ENCODE peak calls at places on chromosomes 6 and 20, in four cellular contexts. X is GM12878, T is K562, I is HepG2. P is an unnamed sample.

GRCh38 chr6:107662333-107662732 is 161.8 kb downstream of the SCML4 start:
- DNase-seq in T (no peak), I (no peak), X (no peak), P (no peak)

GRCh38 chr20:3998998-3999397 is 16.4 kb downstream of the RNF24 start:
- DNase-seq in X (no peak), I (no peak), T (no peak), P (no peak)

GRCh38 chr6:157670466-157671186 is 152.4 kb upstream of the SNX9 start:
- DNase-seq in X (no peak), T (no peak), I (no peak), P (no peak)

GRCh38 chr6:21595951-21596378 is 2.4 kb downstream of the SOX4 start:
- DNase-seq in T (no peak), X (no peak), I (no peak), P (peak; percentile 47)

GRCh38 chr6:114827135-114827534 is 484.3 kb upstream of the HS3ST5 start:
- DNase-seq in X (no peak), T (no peak), I (no peak), P (no peak)

GRCh38 chr6:36428911-36429310 is 13.7 kb downstream of the PXT1 start:
- DNase-seq in X (no peak), I (no peak), T (no peak), P (no peak)

GRCh38 chr6:45830441-45831139 is 185.1 kb downstream of the CLIC5 start:
- DNase-seq in I (no peak), X (peak; percentile 86), T (no peak), P (no peak)

GRCh38 chr20:17992224-17992637 is 23.4 kb downstream of the MGME1 start:
- DNase-seq in I (no peak), X (peak; percentile 44), T (no peak), P (no peak)

GRCh38 chr6:56688521-56688920 is 45.8 kb upstream of the DST start:
- DNase-seq in I (no peak), X (no peak), T (no peak), P (no peak)

GRCh38 chr6:101079696-101080270 is 198.7 kb upstream of the ASCC3 start:
- DNase-seq in I (no peak), T (no peak), X (no peak), P (no peak)

GRCh38 chr6:131694832-131695426 is 6.3 kb downstream of the OR2A4 start:
- DNase-seq in I (peak; percentile 77), T (peak; percentile 68), X (no peak), P (peak; percentile 60)

GRCh38 chr6:156760377-156760776 is 16.8 kb upstream of the ARID1B start:
- DNase-seq in X (no peak), I (no peak), T (no peak), P (no peak)

GRCh38 chr6:136921936-136922679 is at the start of gene SLC35D3:
- DNase-seq in I (no peak), X (no peak), T (no peak), P (peak; percentile 86)

GRCh38 chr6:147298461-147298860 is 94.2 kb downstream of the STXBP5 start:
- DNase-seq in X (no peak), T (no peak), I (no peak), P (no peak)

GRCh38 chr6:94278146-94278545 is 858.8 kb upstream of the EPHA7 start:
- DNase-seq in T (no peak), I (no peak), X (no peak), P (no peak)

GRCh38 chr20:58001381-58001780 is 227.1 kb downstream of the ANKRD60 start:
- DNase-seq in X (no peak), I (no peak), T (no peak), P (peak; percentile 84)

GRCh38 chr6:17385660-17386059 is 7.7 kb upstream of the CAP2 start:
- DNase-seq in T (no peak), I (no peak), X (no peak), P (no peak)

GRCh38 chr6:75751443-75751842 is 2.4 kb downstream of the MYO6 start:
- DNase-seq in I (no peak), T (no peak), X (no peak), P (no peak)

GRCh38 chr20:4073852-4074741 is 58.7 kb upstream of the RNF24 start:
- DNase-seq in T (no peak), I (no peak), X (no peak), P (no peak)

DNA sequence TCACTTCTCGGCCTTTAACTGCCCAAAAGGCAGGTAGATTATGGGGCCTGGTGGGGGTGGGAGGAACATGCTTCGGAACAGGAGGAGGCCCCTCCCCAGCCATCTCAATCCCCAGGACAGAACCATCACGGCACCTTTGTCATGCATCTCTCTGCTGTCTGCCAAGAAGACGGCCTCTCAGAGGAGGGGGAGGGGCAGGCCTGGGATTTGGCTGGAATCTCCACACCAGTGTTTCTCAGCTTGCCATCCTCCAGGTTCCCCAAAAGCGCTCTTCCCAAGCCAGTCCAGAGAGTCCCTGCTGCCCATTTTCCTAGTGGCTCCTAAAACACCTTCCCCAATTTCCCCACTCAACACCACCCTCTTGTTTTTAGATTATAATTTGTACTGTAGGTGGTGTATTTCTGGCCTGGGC is 2.5 kb upstream of the POU5F1 start:
- DNase-seq in I (no peak), X (no peak), T (no peak), P (no peak)
- H3K4me3 ChIP-seq in I (no peak overlapping the region), X (no peak overlapping the region), T (no peak overlapping the region), P (no peak overlapping the region)

GRCh38 chr20:51560042-51560441 is 17.5 kb upstream of the NFATC2 start:
- DNase-seq in X (no peak), I (no peak), T (no peak), P (no peak)

GRCh38 chr20:51551186-51551585 is 8.7 kb upstream of the NFATC2 start:
- DNase-seq in I (no peak), X (no peak), T (no peak), P (no peak)

GRCh38 chr20:51553897-51554504 is 11.5 kb upstream of the NFATC2 start:
- DNase-seq in T (no peak), I (no peak), X (no peak), P (no peak)

GRCh38 chr20:51549474-51549873 is 7.0 kb upstream of the NFATC2 start:
- DNase-seq in X (no peak), T (no peak), I (no peak), P (no peak)

GRCh38 chr20:51554538-51555165 is 12.1 kb upstream of the NFATC2 start:
- DNase-seq in T (no peak), I (no peak), X (no peak), P (no peak)
- TF ChIP-seq FOXM1 in T (no peak), I (no peak), X (no peak), P (no peak)

GRCh38 chr6:12200025-12200424 is 90.1 kb upstream of the EDN1 start:
- DNase-seq in T (no peak), I (no peak), X (no peak), P (no peak)
- H2AFZ ChIP-seq in T (no peak overlapping the region), I (no peak overlapping the region), X (no peak overlapping the region), P (no peak overlapping the region)

GRCh38 chr6:15363523-15364400 is 117.9 kb downstream of the JARID2 start:
- DNase-seq in I (no peak), X (peak; percentile 73), T (no peak), P (peak; percentile 24)
- H3K4me3 ChIP-seq in I (no peak overlapping the region), X (peak overlapping the region; percentile 29), T (no peak overlapping the region), P (no peak overlapping the region)

DNA sequence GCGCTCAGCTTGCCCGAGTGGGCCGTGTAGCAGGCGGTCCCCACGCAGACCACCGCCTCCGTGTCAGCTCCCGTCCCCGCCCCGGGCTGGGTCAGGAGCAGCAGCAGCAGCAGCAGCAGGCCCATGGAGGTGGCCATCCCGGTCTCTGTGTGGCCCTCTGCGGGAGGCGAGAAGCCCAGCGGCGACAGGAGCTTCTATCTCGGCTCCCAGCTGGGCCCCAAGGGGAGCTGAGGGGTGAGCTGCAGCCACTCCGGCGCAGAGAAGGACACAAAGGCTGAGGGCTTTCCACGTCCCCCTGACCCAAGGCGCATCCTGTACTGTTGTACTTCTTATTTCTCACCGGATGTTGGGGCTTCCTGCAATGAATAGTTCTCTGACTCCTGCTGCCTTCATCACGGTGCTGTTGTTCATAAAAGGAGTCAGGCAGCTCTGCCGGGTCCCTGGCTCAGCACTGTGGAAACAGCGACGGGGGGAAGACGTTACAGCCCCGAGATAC is at the start of gene CD93:
- DNase-seq in X (no peak), T (peak; percentile 17), I (no peak), P (no peak)
- TF ChIP-seq FOXM1 in X (no peak), T (no peak), I (no peak), P (no peak)

DNA sequence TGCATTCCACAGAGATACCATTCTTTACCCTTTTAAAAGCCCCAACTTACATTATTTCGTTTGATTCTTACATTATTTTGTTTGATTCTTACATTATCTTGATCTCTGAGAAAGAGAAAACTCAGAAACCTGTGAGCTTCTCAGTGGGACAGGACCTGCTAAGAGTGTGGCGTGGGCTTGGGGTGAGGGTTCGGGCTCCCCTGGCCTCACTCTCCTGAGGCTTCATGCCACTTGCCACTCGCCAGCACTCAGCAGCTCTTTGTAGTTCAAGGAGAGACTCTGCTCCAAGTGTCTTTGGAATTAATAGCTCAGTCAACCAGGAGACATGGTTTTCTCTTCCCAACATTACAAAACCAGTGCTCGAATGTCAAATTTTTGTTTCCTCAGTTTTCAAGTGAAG is 132.4 kb upstream of the RGS17 start:
- DNase-seq in I (no peak), X (no peak), T (no peak), P (no peak)
- H2AFZ ChIP-seq in I (no peak overlapping the region), X (no peak overlapping the region), T (no peak overlapping the region), P (no peak overlapping the region)

DNA sequence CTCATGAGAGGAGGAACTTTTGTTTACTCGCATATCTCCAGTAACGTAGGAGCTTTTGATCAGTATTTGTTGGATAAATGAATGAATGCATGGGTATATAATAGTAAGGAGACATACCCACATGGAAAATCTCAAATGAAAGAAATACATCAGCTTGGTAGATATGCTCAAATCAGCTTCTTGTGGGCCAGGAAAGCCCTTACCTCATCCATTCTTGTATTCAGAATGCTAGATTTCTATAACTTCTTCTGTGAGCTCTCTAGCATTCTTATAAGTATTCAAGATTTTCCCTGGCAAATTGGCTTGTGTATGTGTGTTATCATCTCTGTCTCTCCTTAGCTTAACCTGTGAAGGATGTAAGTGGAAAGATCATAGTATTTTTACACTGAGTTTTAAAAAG is 100.8 kb downstream of the OR2B2 start:
- DNase-seq in T (no peak), I (no peak), X (no peak), P (no peak)
- H3K4me3 ChIP-seq in T (peak overlapping the region; percentile 71), I (peak overlapping the region; percentile 76), X (peak overlapping the region; percentile 74), P (peak overlapping the region; percentile 17)

GRCh38 chr6:37868447-37868825 is 48.9 kb downstream of the ZFAND3 start:
- DNase-seq in T (no peak), I (no peak), X (no peak), P (no peak)
- TF ChIP-seq FOXM1 in T (no peak), I (no peak), X (no peak), P (no peak)

GRCh38 chr6:142304241-142304640 is 2.4 kb downstream of the ADGRG6 start:
- DNase-seq in I (peak; percentile 40), T (no peak), X (no peak), P (no peak)

GRCh38 chr6:142300758-142301251 is 1.0 kb upstream of the ADGRG6 start:
- DNase-seq in T (no peak), I (peak; percentile 52), X (no peak), P (no peak)

GRCh38 chr6:142301421-142302391 is at the start of gene ADGRG6:
- DNase-seq in T (peak; percentile 18), X (no peak), I (peak; percentile 82), P (peak; percentile 26)

GRCh38 chr6:142302427-142303190 is 802 bp downstream of the ADGRG6 start:
- DNase-seq in T (no peak), X (no peak), I (peak; percentile 55), P (no peak)

GRCh38 chr6:142303191-142303564 is 1.4 kb downstream of the ADGRG6 start:
- DNase-seq in I (peak; percentile 35), T (no peak), X (no peak), P (no peak)
- H2AFZ ChIP-seq in I (no peak overlapping the region), T (no peak overlapping the region), X (no peak overlapping the region), P (no peak overlapping the region)

P was measured in SK-N-SH.